ENCODE peak calls at places on chromosome 19, in ten cellular contexts. One of them, this sample, is unnamed. For H3K36me3, the result is how much of the 10 kb centered on the place peaks cover.

GRCh38 chr19:45920458-45920857 is 5.9 kb upstream of the NANOS2 start:
- DNase-seq in mucosa of descending colon: peak
- DNase-seq in upper lobe of right lung: no peak
- DNase-seq in heart right ventricle: no peak
- DNase-seq in IMR-90: no peak
- DNase-seq in pancreas: no peak
- DNase-seq in adrenal gland: no peak
- DNase-seq in osteoblast: peak
- DNase-seq in Panc1: no peak
- DNase-seq in body of pancreas: no peak
- DNase-seq in this sample: no peak

GRCh38 chr19:41887711-41888382 is 4.9 kb downstream of the ARHGEF1 start:
- DNase-seq in mucosa of descending colon: peak
- DNase-seq in upper lobe of right lung: peak
- DNase-seq in heart right ventricle: no peak
- DNase-seq in IMR-90: peak
- DNase-seq in pancreas: peak
- DNase-seq in adrenal gland: no peak
- DNase-seq in osteoblast: peak
- DNase-seq in Panc1: no peak
- DNase-seq in body of pancreas: peak
- DNase-seq in this sample: peak

GRCh38 chr19:50556236-50557008 is 11.8 kb downstream of the LRRC4B start:
- DNase-seq in mucosa of descending colon: peak
- DNase-seq in upper lobe of right lung: peak
- DNase-seq in heart right ventricle: peak
- DNase-seq in IMR-90: peak
- DNase-seq in pancreas: peak
- DNase-seq in adrenal gland: peak
- DNase-seq in osteoblast: peak
- DNase-seq in Panc1: peak
- DNase-seq in body of pancreas: peak
- DNase-seq in this sample: peak

GRCh38 chr19:4807188-4807587 is 15.7 kb downstream of the FEM1A start:
- DNase-seq in mucosa of descending colon: peak
- DNase-seq in upper lobe of right lung: peak
- DNase-seq in heart right ventricle: no peak
- DNase-seq in IMR-90: no peak
- DNase-seq in pancreas: no peak
- DNase-seq in adrenal gland: peak
- DNase-seq in osteoblast: no peak
- DNase-seq in Panc1: no peak
- DNase-seq in body of pancreas: no peak
- DNase-seq in this sample: no peak

GRCh38 chr19:58518261-58519086 is 1.1 kb downstream of the ZBTB45 start:
- DNase-seq in mucosa of descending colon: peak
- DNase-seq in upper lobe of right lung: no peak
- DNase-seq in heart right ventricle: no peak
- DNase-seq in IMR-90: no peak
- DNase-seq in pancreas: no peak
- DNase-seq in adrenal gland: no peak
- DNase-seq in osteoblast: peak
- DNase-seq in Panc1: no peak
- DNase-seq in body of pancreas: no peak
- DNase-seq in this sample: no peak

GRCh38 chr19:13079542-13079986 is 23.1 kb downstream of the LYL1 start:
- DNase-seq in mucosa of descending colon: peak
- DNase-seq in upper lobe of right lung: peak
- DNase-seq in heart right ventricle: peak
- DNase-seq in IMR-90: peak
- DNase-seq in pancreas: no peak
- DNase-seq in adrenal gland: no peak
- DNase-seq in osteoblast: no peak
- DNase-seq in Panc1: no peak
- DNase-seq in body of pancreas: no peak
- DNase-seq in this sample: no peak

GRCh38 chr19:58513213-58513693 is 1.5 kb upstream of the SLC27A5 start:
- DNase-seq in mucosa of descending colon: no peak
- DNase-seq in upper lobe of right lung: no peak
- DNase-seq in heart right ventricle: no peak
- DNase-seq in IMR-90: no peak
- DNase-seq in pancreas: no peak
- DNase-seq in adrenal gland: no peak
- DNase-seq in osteoblast: peak
- DNase-seq in Panc1: no peak
- DNase-seq in body of pancreas: no peak
- DNase-seq in this sample: no peak

GRCh38 chr19:18086590-18087138 is at the start of gene IL12RB1:
- DNase-seq in mucosa of descending colon: no peak
- DNase-seq in upper lobe of right lung: no peak
- DNase-seq in heart right ventricle: no peak
- DNase-seq in IMR-90: no peak
- DNase-seq in pancreas: no peak
- DNase-seq in adrenal gland: no peak
- DNase-seq in osteoblast: no peak
- DNase-seq in Panc1: no peak
- DNase-seq in body of pancreas: no peak
- DNase-seq in this sample: no peak

GRCh38 chr19:18119243-18120105 is 21.9 kb downstream of the MAST3 start:
- DNase-seq in mucosa of descending colon: peak
- DNase-seq in upper lobe of right lung: no peak
- DNase-seq in heart right ventricle: no peak
- DNase-seq in IMR-90: no peak
- DNase-seq in pancreas: no peak
- DNase-seq in adrenal gland: no peak
- DNase-seq in osteoblast: peak
- DNase-seq in Panc1: no peak
- DNase-seq in body of pancreas: no peak
- DNase-seq in this sample: no peak

GRCh38 chr19:33132425-33132824 is 511 bp downstream of the WDR88 start:
- DNase-seq in mucosa of descending colon: no peak
- DNase-seq in upper lobe of right lung: no peak
- DNase-seq in heart right ventricle: no peak
- DNase-seq in IMR-90: no peak
- DNase-seq in pancreas: no peak
- DNase-seq in adrenal gland: no peak
- DNase-seq in osteoblast: peak
- DNase-seq in Panc1: no peak
- DNase-seq in body of pancreas: no peak
- DNase-seq in this sample: no peak
- TF ChIP-seq CTCF in mucosa of descending colon: no peak
- TF ChIP-seq CTCF in upper lobe of right lung: no peak
- TF ChIP-seq CTCF in heart right ventricle: peak
- TF ChIP-seq CTCF in IMR-90: peak
- TF ChIP-seq CTCF in pancreas: no peak
- TF ChIP-seq CTCF in adrenal gland: no peak
- TF ChIP-seq CTCF in osteoblast: no peak
- TF ChIP-seq CTCF in Panc1: no peak
- TF ChIP-seq CTCF in body of pancreas: no peak
- TF ChIP-seq CTCF in this sample: peak

GRCh38 chr19:1262687-1263123 is 6.4 kb upstream of the CIRBP start:
- DNase-seq in mucosa of descending colon: peak
- DNase-seq in upper lobe of right lung: no peak
- DNase-seq in heart right ventricle: no peak
- DNase-seq in IMR-90: no peak
- DNase-seq in pancreas: no peak
- DNase-seq in adrenal gland: peak
- DNase-seq in osteoblast: no peak
- DNase-seq in Panc1: no peak
- DNase-seq in body of pancreas: no peak
- DNase-seq in this sample: no peak
- H3K4me3 ChIP-seq in mucosa of descending colon: no peak
- H3K4me3 ChIP-seq in upper lobe of right lung: no peak
- H3K4me3 ChIP-seq in heart right ventricle: peak
- H3K4me3 ChIP-seq in IMR-90: no peak
- H3K4me3 ChIP-seq in pancreas: no peak
- H3K4me3 ChIP-seq in adrenal gland: no peak
- H3K4me3 ChIP-seq in osteoblast: peak
- H3K4me3 ChIP-seq in Panc1: peak
- H3K4me3 ChIP-seq in body of pancreas: no peak
- H3K4me3 ChIP-seq in this sample: peak

DNA sequence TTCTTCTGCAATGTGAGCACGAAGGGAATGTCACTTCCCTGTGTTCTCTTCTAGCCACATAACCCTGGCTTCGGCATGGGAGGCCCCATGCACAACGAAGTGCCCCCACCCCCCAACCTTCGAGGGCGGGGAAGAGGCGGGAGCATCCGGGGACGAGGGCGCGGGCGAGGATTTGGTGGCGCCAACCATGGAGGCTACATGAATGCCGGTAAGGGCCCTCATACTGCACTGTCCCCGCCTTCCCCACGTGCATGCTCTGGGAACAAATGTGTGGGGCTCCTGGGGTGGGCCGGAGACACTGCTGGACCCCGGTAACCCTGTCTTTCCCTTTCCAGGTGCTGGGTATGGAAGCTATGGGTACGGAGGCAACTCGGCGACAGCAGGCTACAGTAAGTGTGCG is 17.7 kb upstream of the QTRT1 start:
- DNase-seq in mucosa of descending colon: no peak
- DNase-seq in upper lobe of right lung: no peak
- DNase-seq in heart right ventricle: no peak
- DNase-seq in IMR-90: no peak
- DNase-seq in pancreas: no peak
- DNase-seq in adrenal gland: no peak
- DNase-seq in osteoblast: peak
- DNase-seq in Panc1: no peak
- DNase-seq in body of pancreas: no peak
- DNase-seq in this sample: no peak
- H3K36me3 ChIP-seq in mucosa of descending colon: under half
- H3K36me3 ChIP-seq in upper lobe of right lung: half or more
- H3K36me3 ChIP-seq in heart right ventricle: half or more
- H3K36me3 ChIP-seq in IMR-90: half or more
- H3K36me3 ChIP-seq in pancreas: under half
- H3K36me3 ChIP-seq in adrenal gland: under half
- H3K36me3 ChIP-seq in osteoblast: half or more
- H3K36me3 ChIP-seq in Panc1: under half
- H3K36me3 ChIP-seq in body of pancreas: half or more
- H3K36me3 ChIP-seq in this sample: under half

GRCh38 chr19:48752511-48753365 is at the start of gene FUT1:
- DNase-seq in mucosa of descending colon: peak
- DNase-seq in upper lobe of right lung: peak
- DNase-seq in heart right ventricle: peak
- DNase-seq in IMR-90: no peak
- DNase-seq in pancreas: peak
- DNase-seq in adrenal gland: peak
- DNase-seq in osteoblast: peak
- DNase-seq in Panc1: no peak
- DNase-seq in body of pancreas: peak
- DNase-seq in this sample: no peak
- TF ChIP-seq CTCF in mucosa of descending colon: no peak
- TF ChIP-seq CTCF in upper lobe of right lung: no peak
- TF ChIP-seq CTCF in heart right ventricle: no peak
- TF ChIP-seq CTCF in IMR-90: no peak
- TF ChIP-seq CTCF in pancreas: peak
- TF ChIP-seq CTCF in adrenal gland: no peak
- TF ChIP-seq CTCF in osteoblast: no peak
- TF ChIP-seq CTCF in Panc1: no peak
- TF ChIP-seq CTCF in body of pancreas: peak
- TF ChIP-seq CTCF in this sample: no peak

GRCh38 chr19:2711175-2711936 is 8.9 kb upstream of the GNG7 start:
- DNase-seq in mucosa of descending colon: no peak
- DNase-seq in upper lobe of right lung: no peak
- DNase-seq in heart right ventricle: no peak
- DNase-seq in IMR-90: peak
- DNase-seq in pancreas: no peak
- DNase-seq in adrenal gland: no peak
- DNase-seq in osteoblast: peak
- DNase-seq in Panc1: no peak
- DNase-seq in body of pancreas: no peak
- DNase-seq in this sample: no peak
- H3K4me3 ChIP-seq in mucosa of descending colon: no peak
- H3K4me3 ChIP-seq in upper lobe of right lung: no peak
- H3K4me3 ChIP-seq in heart right ventricle: no peak
- H3K4me3 ChIP-seq in IMR-90: no peak
- H3K4me3 ChIP-seq in pancreas: no peak
- H3K4me3 ChIP-seq in adrenal gland: no peak
- H3K4me3 ChIP-seq in osteoblast: peak
- H3K4me3 ChIP-seq in Panc1: no peak
- H3K4me3 ChIP-seq in body of pancreas: no peak
- H3K4me3 ChIP-seq in this sample: no peak

DNA sequence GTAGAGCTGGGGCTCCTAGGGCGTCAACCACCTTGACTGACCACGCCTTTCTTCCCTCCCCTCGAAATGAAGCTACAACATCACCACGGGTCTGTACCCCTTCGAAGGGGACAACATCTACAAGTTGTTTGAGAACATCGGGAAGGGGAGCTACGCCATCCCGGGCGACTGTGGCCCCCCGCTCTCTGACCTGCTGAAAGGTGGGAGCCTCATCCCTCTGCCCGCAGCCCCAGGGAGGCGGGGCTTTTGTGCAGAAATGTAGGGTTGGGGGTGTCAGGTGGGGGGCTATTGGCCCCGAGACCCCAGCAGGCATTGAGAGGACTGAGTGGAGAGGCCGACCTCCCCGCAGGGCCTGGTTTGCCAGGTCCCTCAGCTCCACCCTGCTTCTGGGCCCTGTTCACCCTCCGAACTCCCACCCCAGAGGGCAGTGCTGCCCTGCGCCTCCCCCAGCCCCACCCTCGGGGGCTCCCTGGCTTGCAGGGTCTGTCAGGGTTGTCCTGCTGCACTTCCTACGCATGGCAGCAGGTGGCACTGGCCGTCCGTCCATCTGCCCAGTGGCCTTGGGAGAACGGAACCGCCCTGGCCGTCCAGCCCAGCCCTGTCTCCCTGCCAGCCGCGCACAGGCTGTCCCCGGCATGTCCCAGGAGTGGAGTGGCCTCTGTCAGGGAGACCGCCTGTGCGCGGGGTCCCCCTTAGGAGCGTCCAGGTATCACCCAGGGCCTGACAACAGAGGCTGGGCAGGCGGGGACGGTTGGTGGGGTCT is 15.7 kb downstream of the STK11 start:
- DNase-seq in mucosa of descending colon: no peak
- DNase-seq in upper lobe of right lung: no peak
- DNase-seq in heart right ventricle: peak
- DNase-seq in IMR-90: peak
- DNase-seq in pancreas: peak
- DNase-seq in adrenal gland: peak
- DNase-seq in osteoblast: peak
- DNase-seq in Panc1: no peak
- DNase-seq in body of pancreas: peak
- DNase-seq in this sample: no peak
- H3K36me3 ChIP-seq in mucosa of descending colon: under half
- H3K36me3 ChIP-seq in upper lobe of right lung: half or more
- H3K36me3 ChIP-seq in heart right ventricle: half or more
- H3K36me3 ChIP-seq in IMR-90: under half
- H3K36me3 ChIP-seq in pancreas: under half
- H3K36me3 ChIP-seq in adrenal gland: under half
- H3K36me3 ChIP-seq in osteoblast: under half
- H3K36me3 ChIP-seq in Panc1: under half
- H3K36me3 ChIP-seq in body of pancreas: under half
- H3K36me3 ChIP-seq in this sample: under half

DNA sequence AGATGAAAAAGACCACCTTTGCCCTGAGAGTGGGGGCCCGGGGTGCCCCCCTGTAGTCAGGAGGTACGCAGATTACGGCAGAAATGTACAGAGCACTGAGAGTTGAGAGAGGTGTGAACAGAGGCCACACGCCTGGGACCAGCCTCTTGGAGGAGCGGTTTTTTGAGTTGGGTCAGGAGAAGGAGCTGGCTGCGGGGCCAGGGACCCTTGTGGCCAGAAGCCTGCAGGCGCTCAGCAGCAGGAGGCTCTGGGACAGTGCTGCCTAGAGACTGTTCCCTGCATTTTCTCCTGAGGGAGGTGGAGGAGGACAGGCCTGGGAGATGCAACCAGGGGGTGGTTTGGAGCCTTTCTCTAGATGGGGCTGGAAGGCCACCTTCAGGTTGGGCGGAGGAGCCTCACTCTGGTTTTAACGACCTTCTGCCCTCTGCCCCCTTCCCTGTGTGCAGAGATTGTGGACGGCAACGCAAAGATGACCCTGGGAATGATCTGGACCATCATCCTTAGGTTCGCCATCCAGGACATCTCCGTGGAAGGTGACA is 39.7 kb downstream of the CAPN12 start:
- DNase-seq in mucosa of descending colon: no peak
- DNase-seq in upper lobe of right lung: no peak
- DNase-seq in heart right ventricle: no peak
- DNase-seq in IMR-90: no peak
- DNase-seq in pancreas: no peak
- DNase-seq in adrenal gland: no peak
- DNase-seq in osteoblast: peak
- DNase-seq in Panc1: no peak
- DNase-seq in body of pancreas: no peak
- DNase-seq in this sample: no peak
- TF ChIP-seq CTCF in mucosa of descending colon: no peak
- TF ChIP-seq CTCF in upper lobe of right lung: no peak
- TF ChIP-seq CTCF in heart right ventricle: no peak
- TF ChIP-seq CTCF in IMR-90: no peak
- TF ChIP-seq CTCF in pancreas: no peak
- TF ChIP-seq CTCF in adrenal gland: no peak
- TF ChIP-seq CTCF in osteoblast: no peak
- TF ChIP-seq CTCF in Panc1: no peak
- TF ChIP-seq CTCF in body of pancreas: no peak
- TF ChIP-seq CTCF in this sample: no peak

This sample was measured in kidney epithelial cell.